ENCODE peak calls at places on chromosomes 12 and 14, in eight cellular contexts. F is neuronal stem cell; T is activated T-cell treated with anti-CD3 and anti-CD28 coated beads, Interleukin-2, amount 50 U/mL, for 72 hours; Q is CD4-positive, alpha-beta T cell; P is right cardiac atrium; E is NCI-H345; D is stimulated activated CD8-positive, alpha-beta memory T cell treated with anti-CD3 and anti-CD28 coated beads, Interleukin-2, amount 100 ng/mL, for 1 hour; C is BE2C. G is an unnamed sample.
A peak's percentile ranks its signal among the peaks of the same experiment; 100 is the strongest.

GRCh38 chr12:39764944-39765560 is 145.4 kb upstream of the ABCD2 start:
- DNase-seq in Q (no peak), E (peak; percentile 46), F (peak; percentile 5), D (no peak), C (no peak), T (no peak), P (no peak), G (peak; percentile 52)

GRCh38 chr12:105228494-105228893 is 7.5 kb downstream of the APPL2 start:
- DNase-seq in P (no peak), D (no peak), C (no peak), Q (no peak), T (peak; percentile 43), F (no peak), E (no peak), G (no peak)

GRCh38 chr14:96676161-96676560 is 121.0 kb upstream of the VRK1 start:
- DNase-seq in F (no peak), Q (no peak), D (no peak), E (no peak), C (no peak), P (no peak), T (no peak), G (no peak)

GRCh38 chr12:76608070-76608469 is 48.5 kb upstream of the OSBPL8 start:
- DNase-seq in T (no peak), F (no peak), P (no peak), E (no peak), Q (no peak), D (no peak), C (no peak), G (no peak)

GRCh38 chr14:103393687-103394626 is 8.7 kb downstream of the MARK3 start:
- DNase-seq in Q (no peak), D (no peak), P (no peak), C (no peak), F (no peak), E (peak; percentile 8), T (no peak), G (peak; percentile 38)

GRCh38 chr12:6925239-6925542 is 2.6 kb upstream of the ATN1 start:
- DNase-seq in Q (no peak), C (no peak), F (no peak), T (no peak), E (no peak), P (no peak), D (no peak), G (peak; percentile 64)

GRCh38 chr12:58509116-58509885 is 411.0 kb downstream of the LRIG3 start:
- DNase-seq in Q (no peak), F (no peak), D (no peak), C (no peak), P (no peak), T (no peak), E (no peak), G (no peak)

GRCh38 chr14:100955201-100955600 is 51.7 kb upstream of the RTL1 start:
- DNase-seq in D (no peak), Q (no peak), C (no peak), F (no peak), P (no peak), E (no peak), T (no peak), G (no peak)

GRCh38 chr12:63805704-63806672 is 26.3 kb downstream of the RXYLT1 start:
- DNase-seq in Q (no peak), E (peak; percentile 85), D (no peak), C (no peak), T (no peak), P (no peak), F (no peak), G (no peak)

GRCh38 chr14:24098927-24099813 is 5.1 kb downstream of the PCK2 start:
- DNase-seq in D (no peak), T (no peak), C (no peak), E (peak; percentile 80), P (no peak), F (no peak), Q (no peak), G (no peak)

GRCh38 chr12:70774055-70774454 is 136.8 kb upstream of the PTPRB start:
- DNase-seq in F (no peak), D (no peak), Q (no peak), C (peak; percentile 72), P (no peak), E (peak; percentile 55), T (no peak), G (peak; percentile 18)

GRCh38 chr14:104697892-104698583 is 8.6 kb downstream of the INF2 start:
- DNase-seq in Q (no peak), E (no peak), P (no peak), T (no peak), F (no peak), D (no peak), C (no peak), G (peak; percentile 47)

GRCh38 chr12:103773109-103773905 is 67.7 kb downstream of the NT5DC3 start:
- DNase-seq in P (no peak), T (no peak), F (no peak), E (no peak), Q (no peak), C (no peak), D (no peak), G (peak; percentile 44)

GRCh38 chr12:95802482-95803264 is 12.1 kb upstream of the NTN4 start:
- DNase-seq in P (no peak), C (no peak), Q (no peak), D (no peak), T (no peak), E (no peak), F (no peak), G (no peak)

GRCh38 chr12:57832966-57833365 is 13.6 kb downstream of the CTDSP2 start:
- DNase-seq in C (no peak), Q (no peak), F (no peak), D (no peak), P (no peak), E (no peak), T (no peak), G (peak; percentile 88)

GRCh38 chr14:21723431-21724045 is 49.9 kb upstream of the OR4E1 start:
- DNase-seq in Q (peak; percentile 27), F (peak; percentile 48), C (peak; percentile 67), E (no peak), D (no peak), T (peak; percentile 52), P (no peak), G (peak; percentile 89)

GRCh38 chr12:14910090-14910915 is 24.6 kb upstream of the MGP start:
- DNase-seq in T (peak; percentile 62), P (no peak), D (no peak), Q (no peak), C (no peak), E (no peak), F (no peak), G (no peak)

GRCh38 chr12:106255493-106255892 is 7.7 kb upstream of the CKAP4 start:
- DNase-seq in F (no peak), Q (no peak), E (no peak), D (no peak), C (no peak), T (no peak), P (no peak), G (no peak)

G was measured in neural progenitor cell.